ENCODE peak calls at places on chromosomes 5 and 9, in six cellular contexts. L, E, V, T, I and Y are unnamed samples.

GRCh38 chr9:20358201-20358600 is 264.1 kb downstream of the MLLT3 start:
- DNase-seq in I (no peak), E (no peak), V (no peak), T (no peak), L (no peak), Y (no peak)

GRCh38 chr5:159286420-159287035 is 23.4 kb downstream of the UBLCP1 start:
- DNase-seq in E (no peak), I (no peak), L (no peak), T (no peak), V (peak; percentile 5), Y (no peak)

GRCh38 chr9:12065050-12065449 is 628.1 kb upstream of the TYRP1 start:
- DNase-seq in E (no peak), V (no peak), T (no peak), I (no peak), L (no peak), Y (no peak)

GRCh38 chr9:100619194-100619593 is 41.3 kb downstream of the CAVIN4 start:
- DNase-seq in T (no peak), V (no peak), L (no peak), I (no peak), E (no peak), Y (no peak)

GRCh38 chr5:136212252-136212721 is 19.3 kb upstream of the SMIM32 start:
- DNase-seq in V (peak; percentile 21), T (no peak), L (peak; percentile 70), E (peak; percentile 76), I (no peak), Y (peak; percentile 53)

GRCh38 chr9:71001780-71002386 is 119.5 kb downstream of the TRPM3 start:
- DNase-seq in L (no peak), T (no peak), I (peak; percentile 9), E (peak; percentile 5), V (peak; percentile 10), Y (no peak)

GRCh38 chr5:586751-587285 is 25.3 kb upstream of the CEP72 start:
- DNase-seq in V (no peak), T (no peak), E (no peak), I (no peak), L (no peak), Y (no peak)

GRCh38 chr9:76744336-76744735 is 19.9 kb upstream of the PCA3 start:
- DNase-seq in E (no peak), T (no peak), L (no peak), V (no peak), I (no peak), Y (no peak)

GRCh38 chr9:15697459-15697858 is 144.6 kb downstream of the CCDC171 start:
- DNase-seq in E (no peak), I (no peak), V (no peak), T (no peak), L (no peak), Y (no peak)

GRCh38 chr9:117411547-117411946 is 3.3 kb downstream of the ASTN2 start:
- DNase-seq in E (peak; percentile 20), L (peak; percentile 24), I (no peak), V (peak; percentile 18), T (no peak), Y (peak; percentile 30)

GRCh38 chr9:78370991-78371390 is 74.1 kb downstream of the PSAT1 start:
- DNase-seq in L (no peak), E (no peak), I (no peak), V (no peak), T (no peak), Y (no peak)

GRCh38 chr5:57009811-57010210 is 57.9 kb upstream of the MIER3 start:
- DNase-seq in E (no peak), T (no peak), I (no peak), V (no peak), L (no peak), Y (no peak)

GRCh38 chr5:76180817-76181805 is 97.9 kb downstream of the SV2C start:
- DNase-seq in L (no peak), V (no peak), T (peak; percentile 62), E (peak; percentile 70), I (no peak), Y (no peak)

GRCh38 chr5:32504923-32505596 is 60.5 kb upstream of the ZFR start:
- DNase-seq in T (no peak), L (no peak), V (no peak), E (peak; percentile 57), I (no peak), Y (no peak)

GRCh38 chr5:9283473-9283872 is 262.4 kb downstream of the SEMA5A start:
- DNase-seq in L (no peak), T (no peak), E (no peak), I (no peak), V (no peak), Y (no peak)

GRCh38 chr5:174281855-174282254 is 236.3 kb downstream of the NSG2 start:
- DNase-seq in T (no peak), L (no peak), V (no peak), E (no peak), I (no peak), Y (no peak)

GRCh38 chr9:119500072-119500771 is 131.0 kb upstream of the BRINP1 start:
- DNase-seq in T (no peak), I (no peak), V (no peak), L (no peak), E (no peak), Y (no peak)

GRCh38 chr9:20662156-20662555 is 21.9 kb upstream of the FOCAD start:
- DNase-seq in E (no peak), V (no peak), T (no peak), L (no peak), I (no peak), Y (no peak)

GRCh38 chr9:104765138-104765537 is 1.2 kb downstream of the NIPSNAP3B start:
- DNase-seq in T (no peak), L (no peak), V (no peak), E (no peak), I (no peak), Y (no peak)

GRCh38 chr5:175874462-175875139 is 3.2 kb downstream of the CPLX2 start:
- DNase-seq in L (no peak), V (peak; percentile 50), I (no peak), E (no peak), T (no peak), Y (no peak)

GRCh38 chr5:126811515-126812198 is 34.7 kb downstream of the LMNB1 start:
- DNase-seq in I (no peak), E (no peak), T (no peak), V (no peak), L (no peak), Y (no peak)

GRCh38 chr5:23523998-23524397 is 16.6 kb downstream of the PRDM9 start:
- DNase-seq in V (no peak), L (no peak), E (no peak), I (no peak), T (no peak), Y (no peak)

GRCh38 chr5:20572560-20572959 is 584.6 kb upstream of the CDH18 start:
- DNase-seq in T (no peak), I (no peak), L (no peak), E (no peak), V (no peak), Y (no peak)

GRCh38 chr5:12292610-12293204 is 388.5 kb upstream of the CTNND2 start:
- DNase-seq in V (no peak), T (no peak), L (no peak), I (peak; percentile 1), E (peak; percentile 8), Y (no peak)

DNA sequence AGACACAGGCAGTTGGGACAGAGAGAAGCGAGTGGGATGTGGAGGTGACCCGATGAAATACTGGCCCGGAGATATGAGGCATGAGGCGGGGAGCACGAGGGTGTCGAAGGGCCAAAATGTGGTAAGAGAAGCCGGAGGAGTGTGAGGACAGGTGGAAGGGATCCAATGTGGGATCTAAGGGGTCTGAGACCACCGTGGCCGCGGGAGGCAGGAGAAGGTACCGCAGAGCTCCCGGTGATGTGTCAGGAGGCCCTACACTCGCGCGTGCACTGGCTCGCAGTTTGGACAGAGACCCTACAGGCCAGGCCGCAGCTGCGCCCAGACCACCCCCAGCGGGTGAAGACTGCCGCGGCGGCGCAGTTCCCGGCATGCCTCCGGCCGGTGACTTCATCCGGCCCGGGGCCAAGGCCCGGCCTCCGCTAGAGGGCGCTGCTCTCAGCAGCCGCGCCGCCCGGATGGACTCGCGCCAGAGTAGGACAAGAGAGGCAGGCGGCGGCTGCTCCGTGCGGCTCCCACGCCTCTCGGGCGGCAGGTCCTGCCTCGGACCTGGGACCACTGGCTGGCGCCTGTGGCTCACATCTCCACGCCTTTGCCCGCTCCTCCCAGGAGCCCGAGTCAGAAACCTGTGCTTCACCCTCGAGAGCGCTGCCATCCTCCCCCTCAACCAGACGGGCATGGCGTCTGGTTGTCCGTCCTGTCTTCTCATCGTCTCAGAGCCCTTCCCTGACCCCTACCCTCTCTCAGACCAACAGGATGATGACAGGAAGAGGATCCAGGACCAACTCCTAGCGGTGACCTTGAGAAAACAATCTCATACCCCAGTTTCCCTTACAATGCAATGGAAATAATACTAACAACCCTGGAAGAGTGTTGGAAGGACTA is 35.4 kb upstream of the STING1 start:
- DNase-seq in L (peak; percentile 93), V (peak; percentile 80), E (peak; percentile 95), I (peak; percentile 70), T (no peak), Y (peak; percentile 94)
- TF ChIP-seq POLR2A in L (peak; percentile 79), V (peak; percentile 89), E (peak; percentile 89), I (no peak), T (peak; percentile 96), Y (peak; percentile 88)

DNA sequence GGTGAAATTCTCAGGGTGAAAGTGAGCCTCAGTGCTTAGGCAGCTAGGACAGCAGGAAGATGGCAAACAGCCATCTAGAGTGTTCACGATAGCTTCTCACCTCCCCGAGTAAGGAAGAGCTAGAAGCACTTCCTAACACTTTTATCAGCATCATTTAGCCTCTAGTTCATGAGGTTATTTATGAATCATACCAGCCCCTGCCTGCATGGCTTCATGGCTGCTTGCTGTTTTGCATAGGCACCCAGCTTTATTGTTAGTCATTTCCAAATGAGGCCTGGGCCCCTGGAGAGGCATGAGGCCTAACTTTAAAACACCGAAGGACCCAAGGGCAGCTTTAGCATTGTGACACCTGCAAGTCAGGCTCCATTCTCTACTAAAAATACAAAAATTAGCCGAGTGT is 134.9 kb upstream of the PANK3 start:
- DNase-seq in E (no peak), T (no peak), L (no peak), I (no peak), V (no peak), Y (no peak)
- TF ChIP-seq POLR2AphosphoS5 in E (no peak), T (no peak), L (no peak), I (no peak), V (no peak), Y (no peak)

GRCh38 chr9:98576859-98577258 is 131.9 kb downstream of the GABBR2 start:
- DNase-seq in E (no peak), T (no peak), I (no peak), L (no peak), V (no peak), Y (no peak)

GRCh38 chr9:98577446-98577845 is 131.3 kb downstream of the GABBR2 start:
- DNase-seq in V (no peak), L (no peak), T (no peak), E (no peak), I (no peak), Y (no peak)

GRCh38 chr9:98573749-98574278 is 134.9 kb downstream of the GABBR2 start:
- DNase-seq in T (no peak), E (peak; percentile 36), V (no peak), L (no peak), I (no peak), Y (no peak)

GRCh38 chr9:98576354-98576753 is 132.4 kb downstream of the GABBR2 start:
- DNase-seq in V (no peak), I (no peak), T (no peak), L (no peak), E (peak; percentile 87), Y (no peak)

GRCh38 chr9:98575379-98576346 is 133.1 kb downstream of the GABBR2 start:
- DNase-seq in E (peak; percentile 89), I (no peak), V (no peak), L (peak; percentile 58), T (peak; percentile 86), Y (peak; percentile 56)
- TF ChIP-seq TAF1 in E (no peak), I (no peak), V (no peak), L (no peak), T (no peak), Y (no peak)

GRCh38 chr9:135001526-135001925 is 83.8 kb upstream of the FCN1 start:
- DNase-seq in T (no peak), V (no peak), I (no peak), E (no peak), L (no peak), Y (no peak)
- TF ChIP-seq POLR2A in T (no peak), V (no peak), I (no peak), E (no peak), L (no peak), Y (no peak)